ENCODE peak calls at places on chromosomes 1 and 21, in eight cellular contexts. J is GM13976, A is SK-N-SH, Y is brain microvascular endothelial cell, I is adrenal gland, C is AG10803, H is endothelial cell, X is MM.1S. B is an unnamed sample.

GRCh38 chr1:27585684-27586083 is 18.3 kb downstream of the AHDC1 start:
- DNase-seq in A (no peak), J (no peak), X (no peak), C (no peak), H (no peak), I (no peak), Y (no peak), B (no peak)

GRCh38 chr1:3863231-3863935 is 6.1 kb downstream of the DFFB start:
- DNase-seq in Y (no peak), H (no peak), J (no peak), I (no peak), X (no peak), C (no peak), A (no peak), B (no peak)

GRCh38 chr1:14545422-14546025 is 53.0 kb upstream of the KAZN start:
- DNase-seq in A (no peak), X (no peak), J (no peak), H (no peak), I (no peak), C (no peak), Y (no peak), B (no peak)

GRCh38 chr21:34702341-34702807 is 33.6 kb downstream of the CLIC6 start:
- DNase-seq in I (no peak), Y (peak), C (peak), H (no peak), J (no peak), A (no peak), X (no peak), B (no peak)

GRCh38 chr1:229058111-229058551 is 212.8 kb upstream of the RAB4A start:
- DNase-seq in Y (no peak), C (no peak), J (no peak), I (no peak), X (no peak), H (no peak), A (peak), B (no peak)

GRCh38 chr1:156623946-156624813 is 5.0 kb downstream of the HAPLN2 start:
- DNase-seq in X (peak), I (peak), C (peak), H (peak), Y (peak), A (peak), J (peak), B (peak)

GRCh38 chr1:42736152-42736551 is 3.9 kb downstream of the CLDN19 start:
- DNase-seq in A (peak), X (no peak), J (no peak), H (peak), I (no peak), Y (no peak), C (peak), B (no peak)

GRCh38 chr1:160342520-160342919 is 530 bp downstream of the COPA start:
- DNase-seq in C (peak), J (no peak), H (no peak), X (peak), I (peak), A (no peak), Y (no peak), B (no peak)

GRCh38 chr1:183195146-183195571 is 9.1 kb downstream of the LAMC2 start:
- DNase-seq in X (peak), H (no peak), Y (peak), I (no peak), A (no peak), J (no peak), C (peak), B (no peak)

GRCh38 chr1:47549532-47549931 is 111.7 kb downstream of the FOXD2 start:
- DNase-seq in I (no peak), C (no peak), Y (no peak), X (no peak), A (no peak), J (no peak), H (no peak), B (no peak)
- TF ChIP-seq CTCF in I (no peak), C (no peak), Y (peak), X (no peak), A (no peak), J (no peak), H (no peak), B (no peak)

GRCh38 chr1:246265481-246265880 is 241.6 kb downstream of the SMYD3 start:
- DNase-seq in A (no peak), I (no peak), C (peak), Y (no peak), J (no peak), H (no peak), X (no peak), B (no peak)

GRCh38 chr1:246262281-246262680 is 244.8 kb downstream of the SMYD3 start:
- DNase-seq in C (no peak), I (no peak), H (no peak), X (no peak), Y (no peak), A (no peak), J (no peak), B (no peak)

GRCh38 chr1:246258250-246258649 is 248.8 kb downstream of the SMYD3 start:
- DNase-seq in Y (no peak), H (no peak), C (no peak), X (no peak), I (no peak), J (no peak), A (no peak), B (no peak)

GRCh38 chr1:246267426-246267825 is 239.7 kb downstream of the SMYD3 start:
- DNase-seq in Y (no peak), H (no peak), C (no peak), I (no peak), X (no peak), J (no peak), A (no peak), B (no peak)

DNA sequence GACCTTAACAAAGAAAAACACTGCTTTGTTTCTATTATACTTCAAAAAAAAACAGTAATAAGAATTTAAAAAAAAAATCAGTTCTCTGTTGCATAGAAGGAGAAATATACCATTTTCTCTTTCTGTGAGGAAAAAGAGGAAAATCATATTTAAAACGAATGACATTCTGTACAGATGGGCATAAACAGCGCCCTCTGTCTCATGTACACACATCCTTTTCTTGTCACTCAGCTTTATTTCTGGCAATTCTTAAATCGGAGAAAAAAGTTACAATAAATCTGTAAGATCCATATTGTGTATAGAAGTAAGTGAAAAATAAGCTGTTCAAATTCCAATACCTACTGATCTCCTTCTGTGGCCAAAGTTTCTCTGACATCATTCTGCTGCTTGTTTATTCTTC is 245.4 kb downstream of the SMYD3 start:
- DNase-seq in H (no peak), J (no peak), I (no peak), C (no peak), A (no peak), Y (no peak), X (no peak), B (no peak)
- TF ChIP-seq CTCF in H (no peak), J (no peak), I (peak), C (no peak), A (peak), Y (peak), X (no peak), B (no peak)

DNA sequence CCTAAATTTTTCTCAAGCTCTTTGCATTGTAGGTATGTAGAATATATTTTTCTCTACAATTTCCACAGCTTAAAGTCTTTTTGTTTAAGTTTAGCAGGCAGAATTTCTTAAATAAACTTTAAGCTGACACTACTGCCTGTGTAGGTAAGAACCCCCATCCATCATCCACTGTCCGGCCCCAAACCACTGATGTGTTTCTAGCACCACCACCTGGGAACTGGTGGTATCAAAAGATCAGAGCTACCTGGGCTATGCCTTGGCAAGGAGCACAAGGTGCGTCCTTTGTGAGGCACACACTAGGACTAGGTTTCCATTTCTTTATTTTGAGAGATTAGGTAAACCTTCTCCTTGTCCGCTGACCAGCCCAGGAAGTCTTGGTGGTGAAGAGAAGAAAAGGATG is 10.5 kb upstream of the LELP1 start:
- DNase-seq in H (peak), I (no peak), C (no peak), Y (no peak), J (peak), A (no peak), X (peak), B (no peak)
- TF ChIP-seq CTCF in H (peak), I (peak), C (no peak), Y (peak), J (peak), A (peak), X (peak), B (peak)

GRCh38 chr1:157770442-157771043 is 6.4 kb downstream of the FCRL2 start:
- DNase-seq in Y (no peak), J (no peak), I (no peak), C (no peak), X (no peak), H (peak), A (no peak), B (no peak)
- TF ChIP-seq CTCF in Y (peak), J (peak), I (no peak), C (peak), X (peak), H (peak), A (peak), B (peak)

GRCh38 chr1:83860506-83861221 is 138.3 kb downstream of the TTLL7 start:
- DNase-seq in I (peak), C (no peak), J (peak), A (no peak), H (peak), Y (peak), X (peak), B (peak)
- TF ChIP-seq CTCF in I (peak), C (no peak), J (peak), A (no peak), H (peak), Y (peak), X (peak), B (peak)